ENCODE peak calls at places on chromosomes 2 and 18, in ten cellular contexts. B, V, F, Y, N, Q, G, D, E and W are unnamed samples.

GRCh38 chr18:5841518-5841917 is 53.8 kb downstream of the TMEM200C start:
- DNase-seq in N (no peak), Q (no peak), F (no peak), E (no peak), B (no peak), Y (no peak), V (no peak), D (no peak), G (no peak), W (no peak)

GRCh38 chr18:681985-682384 is 24.5 kb downstream of the TYMS start:
- DNase-seq in V (no peak), N (no peak), Y (no peak), Q (no peak), B (no peak), F (no peak), E (no peak), G (peak), D (peak), W (no peak)

GRCh38 chr18:58263055-58263732 is 219.2 kb downstream of the NEDD4L start:
- DNase-seq in V (no peak), E (no peak), N (peak), Y (no peak), G (peak), B (no peak), Q (peak), D (no peak), F (peak), W (no peak)

GRCh38 chr2:2743164-2743571 is 412.1 kb upstream of the MYT1L start:
- DNase-seq in D (no peak), Y (no peak), G (no peak), N (peak), Q (peak), B (peak), F (peak), V (peak), E (peak), W (peak)

GRCh38 chr2:224147174-224147573 is 108.1 kb upstream of the SERPINE2 start:
- DNase-seq in G (peak), V (no peak), E (no peak), Y (no peak), D (no peak), B (no peak), Q (peak), N (peak), F (peak), W (peak)

GRCh38 chr2:28648147-28648546 is 103.5 kb upstream of the PPP1CB start:
- DNase-seq in F (no peak), D (no peak), B (no peak), Q (no peak), G (peak), V (no peak), N (no peak), E (no peak), Y (no peak), W (no peak)

GRCh38 chr18:74895686-74896085 is 298.0 kb downstream of the ZNF407 start:
- DNase-seq in D (no peak), B (no peak), G (no peak), Y (no peak), Q (no peak), V (no peak), F (no peak), E (no peak), N (peak), W (no peak)

GRCh38 chr2:212227755-212228154 is 310.8 kb downstream of the ERBB4 start:
- DNase-seq in E (no peak), Q (peak), G (no peak), B (no peak), N (peak), F (peak), V (peak), Y (no peak), D (no peak), W (no peak)